ENCODE peak calls at places on chromosomes 4 and X, in four cellular contexts. C is tibial nerve, J is neural progenitor cell, Z is astrocyte. Y is an unnamed sample.

GRCh38 chrX:68443155-68443868 is 10.0 kb upstream of the OPHN1 start:
- DNase-seq in Z (peak; percentile 47), J (no peak), C (no peak), Y (peak; percentile 34)

GRCh38 chrX:53048169-53049126 is at the start of gene GPR173:
- DNase-seq in Z (peak; percentile 62), C (peak; percentile 17), J (peak; percentile 74), Y (no peak)

GRCh38 chr4:41176357-41176756 is 38.0 kb downstream of the APBB2 start:
- DNase-seq in J (no peak), Z (peak; percentile 81), C (no peak), Y (no peak)

GRCh38 chrX:41779941-41780340 is 56.0 kb downstream of the GPR82 start:
- DNase-seq in J (no peak), C (no peak), Z (no peak), Y (no peak)

GRCh38 chr4:89140168-89140759 is 28.9 kb downstream of the TIGD2 start:
- DNase-seq in Z (no peak), C (no peak), J (no peak), Y (no peak)

GRCh38 chrX:44042731-44043130 is 69.5 kb upstream of the NDP start:
- DNase-seq in C (peak; percentile 23), Z (peak; percentile 66), J (no peak), Y (peak; percentile 16)

GRCh38 chrX:100408643-100409315 is 1.3 kb downstream of the PCDH19 start:
- DNase-seq in Z (no peak), C (no peak), J (peak; percentile 55), Y (no peak)

GRCh38 chrX:79325263-79325958 is 41.7 kb downstream of the ITM2A start:
- DNase-seq in C (no peak), Z (no peak), J (peak; percentile 14), Y (no peak)

GRCh38 chr4:79408063-79408462 is at the start of gene GK2:
- DNase-seq in J (no peak), C (no peak), Z (no peak), Y (no peak)

GRCh38 chrX:22004866-22005265 is 27.3 kb upstream of the PHEX start:
- DNase-seq in C (no peak), J (no peak), Z (no peak), Y (no peak)

GRCh38 chr4:139223682-139224317 is 46.8 kb upstream of the ELF2 start:
- DNase-seq in J (no peak), Z (peak; percentile 74), C (peak; percentile 33), Y (no peak)

GRCh38 chr4:139222215-139222614 is 45.2 kb upstream of the ELF2 start:
- DNase-seq in J (no peak), Z (no peak), C (no peak), Y (no peak)

GRCh38 chr4:139232751-139233150 is 47.3 kb downstream of the MGARP start:
- DNase-seq in J (no peak), C (no peak), Z (no peak), Y (no peak)

GRCh38 chr4:139229534-139230039 is 50.4 kb downstream of the MGARP start:
- DNase-seq in Z (peak; percentile 36), C (peak; percentile 60), J (peak; percentile 40), Y (no peak)

DNA sequence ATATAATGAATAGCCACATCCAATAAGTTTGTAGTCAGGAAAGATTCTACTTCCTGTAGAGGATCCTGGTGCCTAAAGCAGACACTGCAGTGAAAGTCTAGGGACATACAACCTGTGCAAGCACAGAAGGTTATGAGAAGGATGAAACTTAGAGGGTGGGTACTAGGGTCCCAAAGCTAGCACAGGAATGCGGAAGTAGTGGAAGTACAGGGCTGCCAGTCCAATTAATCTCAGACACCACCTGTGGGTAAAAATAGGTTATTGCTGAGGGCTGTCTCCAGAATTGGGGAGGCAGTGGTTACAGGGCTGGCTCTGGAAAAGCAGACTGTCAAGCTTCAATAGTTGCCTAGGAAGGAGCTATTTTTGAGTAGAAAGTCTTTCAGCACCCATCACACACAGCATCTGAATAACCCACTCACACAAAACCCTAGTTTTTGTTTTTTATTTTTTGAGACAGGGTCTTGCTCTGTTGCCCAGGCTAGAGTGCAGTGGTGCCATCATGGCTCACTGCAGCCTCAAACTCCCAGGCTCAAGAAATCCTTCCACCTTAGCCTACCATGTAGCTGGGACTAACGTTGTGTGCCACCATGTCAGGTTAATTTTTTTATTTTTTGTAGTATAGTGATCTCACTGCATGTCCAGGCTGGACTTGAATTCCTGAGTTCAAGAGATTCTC is 50.8 kb upstream of the ELF2 start:
- DNase-seq in Z (no peak), J (no peak), C (no peak), Y (no peak)
- TF ChIP-seq CTCF in Z (peak; percentile 8), J (no peak), C (no peak), Y (no peak)

GRCh38 chr4:24836843-24837242 is 41.5 kb downstream of the SOD3 start:
- DNase-seq in J (no peak), C (no peak), Z (no peak), Y (no peak)

GRCh38 chr4:24837296-24837695 is 41.9 kb downstream of the SOD3 start:
- DNase-seq in Z (no peak), C (no peak), J (no peak), Y (no peak)

GRCh38 chr4:24831637-24832036 is 36.3 kb downstream of the SOD3 start:
- DNase-seq in J (no peak), C (no peak), Z (no peak), Y (no peak)
- H3K36me3 ChIP-seq in J (no peaks in the 10 kb centered on the region), C (no peaks in the 10 kb centered on the region), Z (no peaks in the 10 kb centered on the region), Y (peaks cover 1% of the 10 kb centered on the region)

DNA sequence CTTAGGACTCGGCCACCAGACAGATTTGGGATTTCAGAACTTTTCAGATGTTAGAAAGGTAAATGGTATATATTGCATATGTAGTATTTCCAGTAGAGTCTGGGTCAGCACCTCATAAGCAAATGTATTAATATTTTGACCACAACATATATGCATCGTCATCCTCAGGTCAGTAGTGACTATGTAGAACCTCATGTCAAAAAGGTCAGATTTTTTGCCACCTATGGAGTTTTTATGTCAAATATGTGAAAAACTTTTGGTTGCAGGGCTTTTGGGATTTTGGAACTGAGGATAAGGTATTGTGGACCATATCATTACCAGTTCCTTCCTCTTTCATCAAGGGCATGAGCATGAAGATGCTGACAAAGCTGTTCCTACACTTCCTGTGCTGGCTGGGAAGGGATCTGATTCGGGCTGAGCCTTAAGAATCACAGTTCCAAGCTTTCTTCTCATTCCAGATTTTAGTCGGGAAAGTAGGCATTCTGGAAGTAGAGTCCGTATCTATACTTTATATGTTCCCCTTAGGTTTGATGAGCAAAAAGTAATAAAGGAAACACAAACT is 183.0 kb upstream of the PGRMC2 start:
- DNase-seq in C (no peak), J (no peak), Z (no peak), Y (no peak)
- TF ChIP-seq CTCF in C (no peak), J (no peak), Z (no peak), Y (no peak)

GRCh38 chr4:70997068-70997467 is 3.6 kb downstream of the DCK start:
- DNase-seq in J (no peak), C (no peak), Z (no peak), Y (no peak)
- H3K36me3 ChIP-seq in J (peaks cover 39% of the 10 kb centered on the region), C (no peaks in the 10 kb centered on the region), Z (peaks cover 3% of the 10 kb centered on the region), Y (no peaks in the 10 kb centered on the region)

DNA sequence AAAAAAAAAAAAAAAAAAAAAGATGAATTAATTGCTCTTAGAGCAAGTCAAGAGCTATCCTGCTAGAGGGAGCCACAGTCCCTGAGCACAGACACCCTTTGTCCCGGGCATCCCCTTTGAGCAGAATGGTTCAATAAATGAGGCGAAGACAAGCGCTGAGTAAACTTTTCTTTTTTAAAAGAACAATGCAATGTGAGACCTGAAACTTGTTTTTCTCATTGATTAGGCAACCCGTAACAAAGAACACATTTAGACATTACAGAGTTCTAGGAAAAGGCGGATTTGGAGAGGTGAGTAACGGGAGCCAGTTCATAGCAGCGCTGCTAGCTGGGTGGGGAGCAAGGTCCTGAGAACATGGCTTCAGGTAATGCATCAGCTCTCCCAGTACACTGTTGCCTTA is 46.1 kb downstream of the GRK4 start:
- DNase-seq in Z (peak; percentile 4), C (no peak), J (peak; percentile 65), Y (no peak)
- TF ChIP-seq CTCF in Z (peak; percentile 7), C (no peak), J (peak; percentile 46), Y (peak; percentile 18)

GRCh38 chr4:109408711-109409110 is 24.9 kb upstream of the SEC24B start:
- DNase-seq in C (no peak), J (no peak), Z (no peak), Y (no peak)

GRCh38 chr4:109410776-109411175 is 22.8 kb upstream of the SEC24B start:
- DNase-seq in C (no peak), Z (peak; percentile 73), J (no peak), Y (no peak)

GRCh38 chr4:109410226-109410625 is 23.4 kb upstream of the SEC24B start:
- DNase-seq in J (no peak), Z (no peak), C (no peak), Y (no peak)

GRCh38 chr4:109411964-109412363 is 21.7 kb upstream of the SEC24B start:
- DNase-seq in Z (no peak), C (no peak), J (no peak), Y (no peak)

GRCh38 chr4:109406337-109406931 is 27.2 kb upstream of the SEC24B start:
- DNase-seq in Z (peak; percentile 55), C (peak; percentile 61), J (peak; percentile 72), Y (peak; percentile 34)
- H3K36me3 ChIP-seq in Z (no peaks in the 10 kb centered on the region), C (no peaks in the 10 kb centered on the region), J (no peaks in the 10 kb centered on the region), Y (no peaks in the 10 kb centered on the region)